ENCODE peak calls at places on chromosomes 3 and 15, in four cellular contexts. W, O, P and L are unnamed samples. For H3K36me3, the result is how much of the 10 kb centered on the place peaks cover.

GRCh38 chr3:184154909-184155643 is at the start of gene DVL3:
- DNase-seq in P (peak), O (peak), W (peak), L (peak)

GRCh38 chr3:98343647-98344507 is 9.8 kb upstream of the OR5K4 start:
- DNase-seq in P (peak), O (peak), W (peak), L (peak)

GRCh38 chr3:132972333-132972732 is 65.9 kb upstream of the TMEM108 start:
- DNase-seq in W (no peak), P (no peak), O (no peak), L (no peak)

GRCh38 chr3:80232760-80233159 is 465.0 kb upstream of the ROBO1 start:
- DNase-seq in W (peak), P (no peak), O (no peak), L (peak)

GRCh38 chr3:169297214-169297613 is 366.3 kb downstream of the MECOM start:
- DNase-seq in P (no peak), O (no peak), W (no peak), L (no peak)

GRCh38 chr15:100856847-100857246 is 22.8 kb upstream of the ALDH1A3 start:
- DNase-seq in O (no peak), P (no peak), W (no peak), L (no peak)

GRCh38 chr3:47443611-47443995 is 32.1 kb downstream of the SCAP start:
- DNase-seq in P (no peak), W (no peak), O (peak), L (no peak)

GRCh38 chr3:87158823-87159222 is 68.3 kb upstream of the CHMP2B start:
- DNase-seq in O (no peak), W (peak), P (no peak), L (no peak)

GRCh38 chr15:77191230-77191834 is 120.4 kb upstream of the TSPAN3 start:
- DNase-seq in P (no peak), W (no peak), O (no peak), L (no peak)

GRCh38 chr15:59222106-59222505 is 15.5 kb downstream of the LDHAL6B start:
- DNase-seq in P (no peak), W (no peak), O (no peak), L (no peak)

GRCh38 chr3:112640864-112641751 is at the start of gene CCDC80:
- DNase-seq in P (peak), O (no peak), W (peak), L (no peak)

GRCh38 chr3:58206406-58207011 is 4.3 kb downstream of the DNASE1L3 start:
- DNase-seq in P (no peak), W (peak), O (no peak), L (peak)

GRCh38 chr3:115239717-115240116 is 92.6 kb upstream of the ZBTB20 start:
- DNase-seq in O (no peak), P (no peak), W (no peak), L (no peak)

GRCh38 chr15:33013827-33014445 is 180.6 kb downstream of the FMN1 start:
- DNase-seq in P (no peak), W (no peak), O (no peak), L (no peak)

GRCh38 chr15:59885832-59886231 is 118.3 kb upstream of the FOXB1 start:
- DNase-seq in O (no peak), W (no peak), P (peak), L (peak)

GRCh38 chr15:49135893-49136292 is 19.5 kb downstream of the COPS2 start:
- DNase-seq in O (no peak), W (no peak), P (no peak), L (no peak)

GRCh38 chr15:96331141-96331941 is 841 bp downstream of the NR2F2 start:
- DNase-seq in W (no peak), P (no peak), O (no peak), L (peak)

GRCh38 chr3:97235611-97236315 is 421.4 kb downstream of the EPHA6 start:
- DNase-seq in P (no peak), O (no peak), W (no peak), L (no peak)

GRCh38 chr3:125310623-125311076 is 64.5 kb downstream of the ZNF148 start:
- DNase-seq in O (peak), P (no peak), W (peak), L (no peak)

GRCh38 chr3:52232279-52233107 is 6.5 kb downstream of the TWF2 start:
- DNase-seq in W (no peak), O (no peak), P (no peak), L (peak)
- H3K36me3 ChIP-seq in W (under half), O (under half), P (under half), L (under half)

GRCh38 chr15:64730151-64730550 is 45.2 kb downstream of the RBPMS2 start:
- DNase-seq in P (no peak), W (no peak), O (no peak), L (no peak)

GRCh38 chr15:64731807-64732151 is 43.6 kb downstream of the RBPMS2 start:
- DNase-seq in O (no peak), W (peak), P (no peak), L (peak)

GRCh38 chr15:64732156-64732860 is 43.1 kb downstream of the RBPMS2 start:
- DNase-seq in P (no peak), O (no peak), W (peak), L (no peak)

GRCh38 chr15:64731012-64731806 is 44.2 kb downstream of the RBPMS2 start:
- DNase-seq in W (peak), P (peak), O (peak), L (peak)
- H3K4me3 ChIP-seq in W (no peak), P (no peak), O (no peak), L (no peak)

GRCh38 chr15:57280464-57280863 is 95.8 kb upstream of the CGNL1 start:
- DNase-seq in O (no peak), W (no peak), P (no peak), L (no peak)
- H3K36me3 ChIP-seq in O (under half), W (under half), P (under half), L (half or more)

DNA sequence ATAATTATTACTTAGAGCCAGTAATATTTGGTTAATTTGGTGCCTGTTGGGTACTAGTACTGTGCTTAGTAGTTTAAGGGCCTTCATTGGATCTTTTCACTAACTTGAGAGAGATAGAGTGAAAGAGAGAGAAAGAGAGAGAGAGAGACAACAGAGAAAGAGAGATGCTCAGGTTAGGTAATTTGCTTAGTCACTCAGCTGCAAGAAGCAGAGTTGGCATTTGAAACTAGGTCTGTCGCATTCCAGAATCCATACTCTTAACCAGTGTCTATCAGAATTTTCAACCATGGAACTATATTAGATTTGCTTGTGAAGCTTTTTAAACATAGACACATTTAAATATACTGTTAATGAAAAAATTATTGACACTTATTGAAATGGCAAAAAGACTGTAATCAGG is 31.1 kb upstream of the NUDT16 start:
- DNase-seq in P (no peak), W (no peak), O (no peak), L (no peak)
- H3K4me3 ChIP-seq in P (no peak), W (no peak), O (no peak), L (no peak)

DNA sequence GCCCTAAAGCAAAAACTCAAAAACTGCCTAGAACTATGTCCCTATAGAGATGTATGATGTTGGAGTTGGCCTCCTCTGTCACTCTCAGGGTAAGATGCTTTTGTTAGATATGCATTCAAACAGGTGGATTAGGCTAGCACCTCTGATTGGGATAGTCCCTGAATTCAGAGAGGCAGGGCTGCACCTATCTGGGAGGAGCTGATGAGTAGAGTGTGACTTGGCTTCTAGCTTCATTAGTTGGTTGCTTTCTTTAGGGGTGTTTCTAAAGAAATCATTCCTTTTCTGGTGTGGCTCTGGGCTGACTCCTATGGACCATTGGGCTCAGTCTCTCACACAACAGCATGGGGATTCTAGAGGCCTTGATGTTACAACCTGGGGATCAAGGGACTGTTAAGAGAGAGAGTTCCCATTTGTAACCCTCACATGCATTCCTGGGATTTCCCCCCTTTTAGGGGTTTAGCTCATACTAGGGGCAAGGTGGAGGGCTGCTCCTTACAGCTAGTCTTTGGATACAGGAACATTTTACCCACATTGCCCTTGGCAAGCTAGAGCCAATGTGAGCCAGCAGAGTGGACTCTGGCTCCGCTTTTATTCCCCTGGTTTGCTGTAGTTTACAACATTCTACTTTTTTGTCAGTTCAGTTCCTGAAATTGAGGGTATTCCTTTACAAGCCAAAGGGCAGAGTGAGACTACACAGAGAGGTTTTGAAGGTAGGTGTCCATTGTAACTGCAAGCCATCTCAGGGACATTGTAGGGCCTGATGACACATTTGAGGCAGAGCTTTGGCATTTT is 7.5 kb downstream of the ZNF592 start:
- DNase-seq in O (no peak), P (no peak), W (peak), L (peak)
- H3K36me3 ChIP-seq in O (under half), P (under half), W (under half), L (under half)

GRCh38 chr15:83710452-83710851 is 56.5 kb downstream of the ADAMTSL3 start:
- DNase-seq in O (no peak), W (no peak), P (no peak), L (no peak)

GRCh38 chr15:83713242-83713641 is 59.3 kb downstream of the ADAMTSL3 start:
- DNase-seq in W (no peak), O (no peak), P (no peak), L (no peak)

GRCh38 chr15:83708328-83708727 is 54.4 kb downstream of the ADAMTSL3 start:
- DNase-seq in W (no peak), O (no peak), P (no peak), L (no peak)

GRCh38 chr15:83709246-83709645 is 55.3 kb downstream of the ADAMTSL3 start:
- DNase-seq in W (no peak), O (no peak), P (no peak), L (no peak)

GRCh38 chr15:83709813-83710212 is 55.9 kb downstream of the ADAMTSL3 start:
- DNase-seq in P (no peak), W (no peak), O (no peak), L (no peak)
- H3K4me3 ChIP-seq in P (no peak), W (no peak), O (no peak), L (no peak)

DNA sequence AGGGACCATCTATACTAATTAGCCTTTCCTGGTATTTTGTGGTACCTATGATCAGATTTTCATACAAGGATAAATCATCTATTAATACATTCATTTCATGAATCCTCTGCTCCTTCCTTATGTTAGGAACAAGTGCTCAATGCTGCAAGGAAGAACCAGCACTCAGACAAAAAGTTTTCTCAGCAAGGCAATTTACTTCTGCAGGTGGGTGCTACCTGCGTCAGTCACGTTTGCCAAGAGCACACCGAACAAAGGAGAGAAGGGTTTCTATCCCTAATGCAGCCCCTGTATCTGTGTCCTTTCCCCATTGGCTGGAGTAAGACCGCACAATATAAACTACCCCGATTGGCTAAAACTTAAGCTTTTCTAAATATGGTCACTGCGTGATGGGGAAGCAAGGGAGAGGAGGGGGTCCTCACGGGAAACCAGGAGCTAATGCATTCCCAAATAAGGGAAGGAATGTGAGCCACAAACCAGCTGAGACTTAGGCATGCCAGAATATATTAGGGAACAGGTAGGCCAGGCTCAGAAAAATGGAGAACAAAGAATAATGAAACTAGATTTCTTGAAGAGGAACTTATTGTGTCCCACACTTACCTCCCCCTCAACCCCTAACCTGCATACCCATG is 76.5 kb downstream of the AQR start:
- DNase-seq in O (no peak), W (peak), P (no peak), L (peak)
- H3K36me3 ChIP-seq in O (under half), W (under half), P (under half), L (half or more)

DNA sequence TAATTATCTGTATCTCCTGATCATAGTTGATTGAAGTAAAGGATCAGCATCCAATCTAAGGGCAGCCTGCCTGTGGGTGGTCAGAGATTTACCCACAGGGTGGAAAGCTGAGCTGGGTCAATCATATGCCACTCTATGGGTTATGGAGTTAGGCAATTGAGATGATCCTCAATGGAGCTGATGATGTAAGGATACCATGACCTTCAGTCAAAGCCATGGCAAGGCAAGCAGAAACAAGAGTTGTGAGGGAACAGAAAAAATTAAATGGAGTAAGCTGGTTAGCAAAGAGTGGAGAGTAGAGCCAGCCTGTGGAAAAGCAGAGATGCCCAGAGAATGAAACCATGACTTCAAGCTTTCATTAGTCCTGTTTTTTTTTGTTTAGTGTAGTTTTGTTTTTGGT is 5.7 kb upstream of the IQGAP1 start:
- DNase-seq in P (no peak), W (no peak), O (no peak), L (no peak)
- H3K4me3 ChIP-seq in P (no peak), W (no peak), O (no peak), L (no peak)

DNA sequence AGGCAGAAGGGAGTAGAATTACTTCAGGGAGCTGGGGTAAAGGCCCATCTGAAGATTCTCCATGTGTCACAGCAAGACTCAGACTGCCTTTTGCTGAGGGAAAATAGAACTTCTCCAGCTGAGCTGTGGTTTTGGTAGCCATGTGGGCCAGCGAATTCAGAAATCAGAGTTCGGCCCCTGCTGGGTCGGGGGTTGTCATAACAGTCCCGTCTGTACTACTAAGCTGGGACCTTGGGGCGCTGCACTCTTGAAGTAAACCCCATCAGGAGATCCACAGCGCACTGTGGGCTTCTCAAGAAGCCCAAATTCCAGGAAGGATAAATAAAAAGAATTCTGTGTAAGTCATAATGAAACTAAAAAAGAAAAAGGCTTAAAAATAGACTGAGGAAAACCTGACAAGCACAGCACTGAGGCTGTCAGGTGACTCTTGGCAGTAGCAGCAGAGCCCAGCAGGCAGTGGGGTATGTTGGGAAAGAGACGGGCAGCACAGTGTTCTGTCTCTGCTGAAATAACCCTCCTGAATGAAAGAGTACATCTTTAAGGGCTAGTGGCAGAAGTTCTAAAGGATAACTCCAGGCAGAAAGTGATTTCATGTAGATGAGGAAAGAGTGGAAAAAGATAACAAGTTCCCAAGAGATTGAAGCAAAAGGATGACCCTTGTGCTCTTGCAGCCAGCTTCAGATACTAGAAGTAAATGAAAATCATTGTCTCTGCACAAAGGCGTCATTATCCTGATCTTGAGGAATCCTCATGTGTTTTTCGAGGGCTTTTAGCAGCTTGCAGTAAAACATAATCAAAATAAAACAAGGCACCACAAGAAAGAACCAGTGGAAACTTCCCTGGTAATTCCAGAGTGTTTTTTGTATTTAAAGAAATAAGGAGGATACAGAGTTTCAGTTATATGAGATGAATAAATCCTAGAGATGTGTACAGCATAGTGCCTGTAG is 74.5 kb downstream of the RAB7A start:
- DNase-seq in W (no peak), O (no peak), P (no peak), L (no peak)
- H3K36me3 ChIP-seq in W (under half), O (under half), P (under half), L (half or more)

GRCh38 chr3:52829482-52829881 is 990 bp downstream of the ITIH4 start:
- DNase-seq in O (no peak), W (no peak), P (no peak), L (no peak)

GRCh38 chr3:52829906-52830463 is 487 bp downstream of the ITIH4 start:
- DNase-seq in P (no peak), W (no peak), O (no peak), L (no peak)

GRCh38 chr3:52827441-52827840 is 3.0 kb downstream of the ITIH4 start:
- DNase-seq in P (no peak), W (no peak), O (no peak), L (no peak)

GRCh38 chr3:52830535-52831258 is at the start of gene ITIH4:
- DNase-seq in O (no peak), W (no peak), P (no peak), L (peak)

GRCh38 chr3:52827866-52828376 is 2.6 kb downstream of the ITIH4 start:
- DNase-seq in W (peak), P (no peak), O (no peak), L (peak)
- H3K4me3 ChIP-seq in W (no peak), P (no peak), O (no peak), L (no peak)